ENCODE peak calls at places on chromosomes 2 and 18, in five cellular contexts. I is kidney epithelial cell, L is left ventricle myocardium inferior, C is neural crest cell, E is spleen. K is an unnamed sample.

GRCh38 chr2:241410739-241411176 is 54.7 kb downstream of the FARP2 start:
- DNase-seq in E (no peak), L (no peak), C (peak; percentile 2), I (no peak), K (no peak)

GRCh38 chr2:207403950-207404349 is 125.8 kb upstream of the CREB1 start:
- DNase-seq in C (no peak), L (no peak), E (no peak), I (no peak), K (no peak)

GRCh38 chr2:175256806-175257585 is 75.5 kb upstream of the ATP5MC3 start:
- DNase-seq in E (peak; percentile 76), L (no peak), C (no peak), I (no peak), K (no peak)

GRCh38 chr2:241575624-241576292 is 17.2 kb downstream of the BOK start:
- DNase-seq in L (no peak), E (peak; percentile 41), I (no peak), C (no peak), K (no peak)

GRCh38 chr2:883260-884026 is 67.2 kb upstream of the SNTG2 start:
- DNase-seq in C (no peak), I (no peak), L (no peak), E (no peak), K (no peak)

GRCh38 chr2:201969241-201969937 is 64.3 kb upstream of the FZD7 start:
- DNase-seq in L (no peak), E (no peak), C (no peak), I (no peak), K (peak; percentile 64)

GRCh38 chr2:885230-886071 is 65.2 kb upstream of the SNTG2 start:
- DNase-seq in C (no peak), I (no peak), E (no peak), L (no peak), K (no peak)

GRCh38 chr2:160465406-160465805 is 28.2 kb downstream of the RBMS1 start:
- DNase-seq in C (no peak), E (no peak), L (no peak), I (no peak), K (no peak)

GRCh38 chr2:161384864-161385263 is 31.2 kb upstream of the TBR1 start:
- DNase-seq in C (no peak), I (no peak), L (no peak), E (no peak), K (no peak)

GRCh38 chr18:9683418-9684396 is 24.4 kb upstream of the RAB31 start:
- DNase-seq in E (no peak), L (no peak), I (no peak), C (no peak), K (no peak)

GRCh38 chr2:165675551-165675968 is 118.5 kb downstream of the GALNT3 start:
- DNase-seq in I (peak; percentile 10), L (no peak), E (no peak), C (no peak), K (no peak)

GRCh38 chr2:152409691-152410597 is 75.0 kb downstream of the FMNL2 start:
- DNase-seq in C (no peak), E (no peak), I (no peak), L (no peak), K (no peak)

GRCh38 chr2:211085056-211085680 is 528.8 kb downstream of the CPS1 start:
- DNase-seq in L (no peak), I (no peak), C (no peak), E (no peak), K (no peak)

GRCh38 chr18:35490894-35491688 is 6.7 kb downstream of the INO80C start:
- DNase-seq in E (no peak), L (no peak), C (no peak), I (no peak), K (no peak)

GRCh38 chr2:12048551-12048950 is 302.1 kb downstream of the LPIN1 start:
- DNase-seq in L (no peak), E (no peak), C (no peak), I (no peak), K (no peak)

GRCh38 chr2:100964706-100965269 is 37.3 kb upstream of the RPL31 start:
- DNase-seq in L (no peak), E (peak; percentile 15), C (no peak), I (no peak), K (no peak)

GRCh38 chr2:190841707-190842505 is 38.7 kb upstream of the GLS start:
- DNase-seq in I (no peak), C (no peak), L (no peak), E (no peak), K (no peak)

GRCh38 chr2:230974096-230974913 is 21.6 kb upstream of the SPATA3 start:
- DNase-seq in I (peak; percentile 56), C (no peak), L (no peak), E (no peak), K (no peak)

GRCh38 chr2:86675611-86676015 is 44.5 kb upstream of the RMND5A start:
- DNase-seq in L (no peak), C (no peak), E (no peak), I (no peak), K (no peak)
- TF ChIP-seq CTCF in L (no peak), C (no peak), E (no peak), I (no peak), K (no peak)

DNA sequence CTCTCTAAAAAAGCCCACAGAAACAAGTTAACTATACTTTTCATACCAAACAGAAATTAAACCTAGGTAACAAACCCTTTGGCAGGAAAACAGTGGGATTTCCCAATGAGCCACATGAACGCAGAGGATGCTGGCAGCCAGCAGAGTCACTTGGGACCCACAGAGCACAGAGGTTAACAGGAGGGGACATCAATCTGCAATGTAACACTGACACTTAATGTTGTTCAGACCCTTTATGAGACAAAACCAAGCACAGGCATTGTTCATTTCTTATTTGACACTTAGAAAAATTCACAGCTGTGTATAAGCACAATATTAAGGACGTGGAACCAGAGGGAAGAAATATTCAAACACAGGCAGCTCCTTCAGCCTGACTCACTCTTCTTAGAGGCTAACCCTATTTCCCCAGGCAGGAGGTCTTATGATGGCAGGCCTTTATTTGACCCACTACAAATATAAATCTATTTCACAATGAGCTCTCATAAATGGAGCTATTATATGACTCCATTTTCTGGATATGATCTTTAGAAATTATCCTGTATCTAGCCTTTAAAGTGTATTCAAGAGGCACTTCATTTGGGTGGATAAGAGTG is 132.7 kb upstream of the SATB2 start:
- DNase-seq in L (no peak), E (no peak), C (no peak), I (no peak), K (no peak)
- TF ChIP-seq CTCF in L (no peak), E (no peak), C (no peak), I (no peak), K (no peak)

GRCh38 chr2:235740821-235741220 is 247.0 kb downstream of the AGAP1 start:
- DNase-seq in C (no peak), E (no peak), L (no peak), I (no peak), K (no peak)
- TF ChIP-seq CTCF in C (peak; percentile 45), E (no peak), L (peak; percentile 19), I (peak; percentile 49), K (peak; percentile 38)

GRCh38 chr2:189538402-189538801 is 42.2 kb downstream of the SLC40A1 start:
- DNase-seq in E (no peak), C (no peak), L (no peak), I (no peak), K (no peak)

GRCh38 chr2:189542145-189542882 is 38.3 kb downstream of the SLC40A1 start:
- DNase-seq in I (no peak), C (no peak), L (no peak), E (no peak), K (no peak)

GRCh38 chr2:189536830-189537229 is 43.8 kb downstream of the SLC40A1 start:
- DNase-seq in I (no peak), E (no peak), C (no peak), L (no peak), K (no peak)

GRCh38 chr2:189541591-189541990 is 39.0 kb downstream of the SLC40A1 start:
- DNase-seq in L (no peak), E (no peak), I (no peak), C (no peak), K (no peak)

DNA sequence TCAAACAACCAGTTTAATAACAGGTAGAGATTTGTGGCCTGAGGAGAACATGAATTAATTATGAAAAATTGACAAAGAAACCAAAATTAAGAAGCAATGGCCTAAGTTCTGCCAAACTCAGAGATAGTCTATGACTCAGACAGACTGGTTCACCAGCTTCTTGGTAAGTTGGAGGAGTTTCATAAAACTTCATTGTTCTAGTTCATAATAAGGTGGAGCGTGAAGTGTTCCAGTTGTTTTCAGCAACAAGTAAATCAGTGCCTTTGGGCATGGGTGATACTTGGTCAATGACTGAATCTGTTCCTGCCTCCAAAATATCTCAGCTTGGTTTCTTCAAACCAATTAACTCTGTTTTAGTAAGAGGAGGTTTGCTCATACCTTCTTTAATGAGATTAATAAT is 40.0 kb downstream of the SLC40A1 start:
- DNase-seq in C (no peak), L (no peak), E (no peak), I (no peak), K (no peak)
- TF ChIP-seq CTCF in C (no peak), L (no peak), E (no peak), I (no peak), K (no peak)